ENCODE peak calls at places on chromosomes 2 and 18, in eight cellular contexts. One of them, this sample, is unnamed.

GRCh38 chr2:60559880-60560279 is 6.4 kb upstream of the BCL11A start:
- DNase-seq in caudate nucleus: no peak
- DNase-seq in aorta: no peak
- DNase-seq in sigmoid colon: no peak
- DNase-seq in CD4-positive, alpha-beta T cell: no peak
- DNase-seq in neural progenitor cell: no peak
- DNase-seq in left ventricle myocardium inferior: no peak
- DNase-seq in fibroblast of lung: no peak
- DNase-seq in this sample: no peak

GRCh38 chr2:46857871-46858696 is 57.5 kb downstream of the MCFD2 start:
- DNase-seq in caudate nucleus: no peak
- DNase-seq in aorta: no peak
- DNase-seq in sigmoid colon: peak; percentile 25
- DNase-seq in CD4-positive, alpha-beta T cell: no peak
- DNase-seq in neural progenitor cell: no peak
- DNase-seq in left ventricle myocardium inferior: no peak
- DNase-seq in fibroblast of lung: peak; percentile 99
- DNase-seq in this sample: no peak

GRCh38 chr2:127455566-127456493 is 37.6 kb downstream of the PROC start:
- DNase-seq in caudate nucleus: no peak
- DNase-seq in aorta: no peak
- DNase-seq in sigmoid colon: no peak
- DNase-seq in CD4-positive, alpha-beta T cell: no peak
- DNase-seq in neural progenitor cell: peak; percentile 78
- DNase-seq in left ventricle myocardium inferior: no peak
- DNase-seq in fibroblast of lung: no peak
- DNase-seq in this sample: no peak

GRCh38 chr2:15259356-15259756 is 301.8 kb downstream of the NBAS start:
- DNase-seq in caudate nucleus: no peak
- DNase-seq in aorta: no peak
- DNase-seq in sigmoid colon: no peak
- DNase-seq in CD4-positive, alpha-beta T cell: no peak
- DNase-seq in neural progenitor cell: peak; percentile 5
- DNase-seq in left ventricle myocardium inferior: no peak
- DNase-seq in fibroblast of lung: no peak
- DNase-seq in this sample: no peak

GRCh38 chr2:213279961-213280360 is 4.3 kb upstream of the SPAG16 start:
- DNase-seq in caudate nucleus: no peak
- DNase-seq in aorta: no peak
- DNase-seq in sigmoid colon: no peak
- DNase-seq in CD4-positive, alpha-beta T cell: no peak
- DNase-seq in neural progenitor cell: no peak
- DNase-seq in left ventricle myocardium inferior: no peak
- DNase-seq in fibroblast of lung: no peak
- DNase-seq in this sample: peak; percentile 36

GRCh38 chr2:239101071-239101470 is 253.2 kb downstream of the TWIST2 start:
- DNase-seq in caudate nucleus: no peak
- DNase-seq in aorta: no peak
- DNase-seq in sigmoid colon: no peak
- DNase-seq in CD4-positive, alpha-beta T cell: no peak
- DNase-seq in neural progenitor cell: no peak
- DNase-seq in left ventricle myocardium inferior: no peak
- DNase-seq in fibroblast of lung: no peak
- DNase-seq in this sample: no peak

GRCh38 chr18:69981948-69982347 is 34.3 kb upstream of the CD226 start:
- DNase-seq in caudate nucleus: no peak
- DNase-seq in aorta: no peak
- DNase-seq in sigmoid colon: no peak
- DNase-seq in CD4-positive, alpha-beta T cell: no peak
- DNase-seq in neural progenitor cell: no peak
- DNase-seq in left ventricle myocardium inferior: no peak
- DNase-seq in fibroblast of lung: no peak
- DNase-seq in this sample: no peak

GRCh38 chr2:196638765-196639164 is 750 bp upstream of the CCDC150 start:
- DNase-seq in caudate nucleus: no peak
- DNase-seq in aorta: no peak
- DNase-seq in sigmoid colon: no peak
- DNase-seq in CD4-positive, alpha-beta T cell: no peak
- DNase-seq in neural progenitor cell: no peak
- DNase-seq in left ventricle myocardium inferior: no peak
- DNase-seq in fibroblast of lung: no peak
- DNase-seq in this sample: peak; percentile 15

GRCh38 chr2:235567842-235568241 is 74.0 kb downstream of the AGAP1 start:
- DNase-seq in caudate nucleus: no peak
- DNase-seq in aorta: no peak
- DNase-seq in sigmoid colon: no peak
- DNase-seq in CD4-positive, alpha-beta T cell: no peak
- DNase-seq in neural progenitor cell: no peak
- DNase-seq in left ventricle myocardium inferior: no peak
- DNase-seq in fibroblast of lung: no peak
- DNase-seq in this sample: no peak

GRCh38 chr18:72543362-72544055 is 633 bp downstream of the CBLN2 start:
- DNase-seq in caudate nucleus: no peak
- DNase-seq in aorta: no peak
- DNase-seq in sigmoid colon: no peak
- DNase-seq in CD4-positive, alpha-beta T cell: no peak
- DNase-seq in neural progenitor cell: peak; percentile 51
- DNase-seq in left ventricle myocardium inferior: no peak
- DNase-seq in fibroblast of lung: no peak
- DNase-seq in this sample: no peak

GRCh38 chr2:36695746-36696415 is 626 bp upstream of the VIT start:
- DNase-seq in caudate nucleus: no peak
- DNase-seq in aorta: no peak
- DNase-seq in sigmoid colon: no peak
- DNase-seq in CD4-positive, alpha-beta T cell: no peak
- DNase-seq in neural progenitor cell: no peak
- DNase-seq in left ventricle myocardium inferior: no peak
- DNase-seq in fibroblast of lung: peak; percentile 73
- DNase-seq in this sample: no peak

GRCh38 chr2:138209009-138209408 is 244.7 kb downstream of the HNMT start:
- DNase-seq in caudate nucleus: no peak
- DNase-seq in aorta: no peak
- DNase-seq in sigmoid colon: no peak
- DNase-seq in CD4-positive, alpha-beta T cell: no peak
- DNase-seq in neural progenitor cell: no peak
- DNase-seq in left ventricle myocardium inferior: no peak
- DNase-seq in fibroblast of lung: peak; percentile 63
- DNase-seq in this sample: no peak

GRCh38 chr2:12507295-12507694 is 209.4 kb upstream of the TRIB2 start:
- DNase-seq in caudate nucleus: no peak
- DNase-seq in aorta: no peak
- DNase-seq in sigmoid colon: no peak
- DNase-seq in CD4-positive, alpha-beta T cell: peak; percentile 62
- DNase-seq in neural progenitor cell: no peak
- DNase-seq in left ventricle myocardium inferior: no peak
- DNase-seq in fibroblast of lung: peak; percentile 78
- DNase-seq in this sample: peak; percentile 52

GRCh38 chr2:215624423-215624829 is 188.6 kb upstream of the FN1 start:
- DNase-seq in caudate nucleus: no peak
- DNase-seq in aorta: peak; percentile 47
- DNase-seq in sigmoid colon: peak; percentile 92
- DNase-seq in CD4-positive, alpha-beta T cell: no peak
- DNase-seq in neural progenitor cell: no peak
- DNase-seq in left ventricle myocardium inferior: no peak
- DNase-seq in fibroblast of lung: peak; percentile 83
- DNase-seq in this sample: no peak

GRCh38 chr18:31774477-31774785 is 13.8 kb upstream of the SLC25A52 start:
- DNase-seq in caudate nucleus: no peak
- DNase-seq in aorta: no peak
- DNase-seq in sigmoid colon: no peak
- DNase-seq in CD4-positive, alpha-beta T cell: no peak
- DNase-seq in neural progenitor cell: no peak
- DNase-seq in left ventricle myocardium inferior: no peak
- DNase-seq in fibroblast of lung: no peak
- DNase-seq in this sample: no peak

GRCh38 chr2:20135631-20136050 is 84.2 kb upstream of the LAPTM4A start:
- DNase-seq in caudate nucleus: no peak
- DNase-seq in aorta: peak; percentile 76
- DNase-seq in sigmoid colon: peak; percentile 72
- DNase-seq in CD4-positive, alpha-beta T cell: peak; percentile 7
- DNase-seq in neural progenitor cell: peak; percentile 88
- DNase-seq in left ventricle myocardium inferior: peak; percentile 44
- DNase-seq in fibroblast of lung: peak; percentile 51
- DNase-seq in this sample: peak; percentile 58

GRCh38 chr2:33038230-33038629 is 91.5 kb downstream of the LTBP1 start:
- DNase-seq in caudate nucleus: no peak
- DNase-seq in aorta: no peak
- DNase-seq in sigmoid colon: no peak
- DNase-seq in CD4-positive, alpha-beta T cell: no peak
- DNase-seq in neural progenitor cell: no peak
- DNase-seq in left ventricle myocardium inferior: no peak
- DNase-seq in fibroblast of lung: no peak
- DNase-seq in this sample: no peak

GRCh38 chr2:160381425-160381951 is 112.1 kb downstream of the RBMS1 start:
- DNase-seq in caudate nucleus: no peak
- DNase-seq in aorta: no peak
- DNase-seq in sigmoid colon: no peak
- DNase-seq in CD4-positive, alpha-beta T cell: no peak
- DNase-seq in neural progenitor cell: no peak
- DNase-seq in left ventricle myocardium inferior: no peak
- DNase-seq in fibroblast of lung: peak; percentile 72
- DNase-seq in this sample: no peak

GRCh38 chr2:151302286-151302878 is 12.9 kb upstream of the NMI start:
- DNase-seq in caudate nucleus: no peak
- DNase-seq in aorta: no peak
- DNase-seq in sigmoid colon: no peak
- DNase-seq in CD4-positive, alpha-beta T cell: no peak
- DNase-seq in neural progenitor cell: no peak
- DNase-seq in left ventricle myocardium inferior: no peak
- DNase-seq in fibroblast of lung: peak; percentile 35
- DNase-seq in this sample: no peak

GRCh38 chr2:201798252-201798918 is 8.0 kb upstream of the CDK15 start:
- DNase-seq in caudate nucleus: no peak
- DNase-seq in aorta: no peak
- DNase-seq in sigmoid colon: no peak
- DNase-seq in CD4-positive, alpha-beta T cell: no peak
- DNase-seq in neural progenitor cell: no peak
- DNase-seq in left ventricle myocardium inferior: no peak
- DNase-seq in fibroblast of lung: peak; percentile 97
- DNase-seq in this sample: no peak

GRCh38 chr2:202035089-202035940 is 1.7 kb downstream of the FZD7 start:
- DNase-seq in caudate nucleus: peak; percentile 88
- DNase-seq in aorta: peak; percentile 73
- DNase-seq in sigmoid colon: peak; percentile 91
- DNase-seq in CD4-positive, alpha-beta T cell: no peak
- DNase-seq in neural progenitor cell: peak; percentile 85
- DNase-seq in left ventricle myocardium inferior: peak; percentile 64
- DNase-seq in fibroblast of lung: peak; percentile 83
- DNase-seq in this sample: peak; percentile 88

GRCh38 chr18:80108122-80108536 is 933 bp upstream of the ADNP2 start:
- DNase-seq in caudate nucleus: no peak
- DNase-seq in aorta: no peak
- DNase-seq in sigmoid colon: no peak
- DNase-seq in CD4-positive, alpha-beta T cell: no peak
- DNase-seq in neural progenitor cell: no peak
- DNase-seq in left ventricle myocardium inferior: no peak
- DNase-seq in fibroblast of lung: no peak
- DNase-seq in this sample: peak; percentile 55

GRCh38 chr2:1544478-1545069 is 131.3 kb downstream of the TPO start:
- DNase-seq in caudate nucleus: no peak
- DNase-seq in aorta: no peak
- DNase-seq in sigmoid colon: no peak
- DNase-seq in CD4-positive, alpha-beta T cell: no peak
- DNase-seq in neural progenitor cell: no peak
- DNase-seq in left ventricle myocardium inferior: no peak
- DNase-seq in fibroblast of lung: peak; percentile 55
- DNase-seq in this sample: no peak

GRCh38 chr2:205438241-205438640 is 244.1 kb upstream of the NRP2 start:
- DNase-seq in caudate nucleus: no peak
- DNase-seq in aorta: no peak
- DNase-seq in sigmoid colon: no peak
- DNase-seq in CD4-positive, alpha-beta T cell: no peak
- DNase-seq in neural progenitor cell: no peak
- DNase-seq in left ventricle myocardium inferior: no peak
- DNase-seq in fibroblast of lung: no peak
- DNase-seq in this sample: no peak

GRCh38 chr2:205435970-205436369 is 246.3 kb upstream of the NRP2 start:
- DNase-seq in caudate nucleus: no peak
- DNase-seq in aorta: no peak
- DNase-seq in sigmoid colon: no peak
- DNase-seq in CD4-positive, alpha-beta T cell: no peak
- DNase-seq in neural progenitor cell: no peak
- DNase-seq in left ventricle myocardium inferior: no peak
- DNase-seq in fibroblast of lung: peak; percentile 63
- DNase-seq in this sample: no peak

DNA sequence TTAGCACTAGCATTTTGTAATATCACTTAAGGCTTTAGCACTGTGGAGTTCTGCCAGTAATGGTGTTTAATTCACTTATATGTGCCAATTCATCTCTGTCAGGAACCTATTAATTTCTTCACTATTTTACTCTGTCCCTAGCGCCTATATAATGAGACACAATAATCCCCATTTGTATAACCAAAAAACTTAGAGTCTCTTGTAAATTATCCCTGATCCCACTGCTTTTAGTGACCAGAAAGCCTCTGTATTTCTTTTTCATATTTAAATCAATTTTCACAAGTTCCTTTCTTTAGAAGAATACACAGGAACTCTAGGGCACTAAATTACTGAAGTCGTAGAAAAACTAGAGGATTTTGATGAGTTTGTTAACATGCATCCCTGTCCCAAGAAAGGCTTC is 242.7 kb upstream of the NRP2 start:
- DNase-seq in caudate nucleus: no peak
- DNase-seq in aorta: no peak
- DNase-seq in sigmoid colon: no peak
- DNase-seq in CD4-positive, alpha-beta T cell: no peak
- DNase-seq in neural progenitor cell: no peak
- DNase-seq in left ventricle myocardium inferior: no peak
- DNase-seq in fibroblast of lung: no peak
- DNase-seq in this sample: no peak
- H3K27ac ChIP-seq in caudate nucleus: no peak overlapping the region
- H3K27ac ChIP-seq in aorta: no peak overlapping the region
- H3K27ac ChIP-seq in sigmoid colon: no peak overlapping the region
- H3K27ac ChIP-seq in CD4-positive, alpha-beta T cell: no peak overlapping the region
- H3K27ac ChIP-seq in neural progenitor cell: no peak overlapping the region
- H3K27ac ChIP-seq in left ventricle myocardium inferior: no peak overlapping the region
- H3K27ac ChIP-seq in fibroblast of lung: no peak overlapping the region
- H3K27ac ChIP-seq in this sample: no peak overlapping the region

GRCh38 chr18:12701161-12701560 is 1.4 kb downstream of the CEP76 start:
- DNase-seq in caudate nucleus: no peak
- DNase-seq in aorta: no peak
- DNase-seq in sigmoid colon: no peak
- DNase-seq in CD4-positive, alpha-beta T cell: no peak
- DNase-seq in neural progenitor cell: no peak
- DNase-seq in left ventricle myocardium inferior: no peak
- DNase-seq in fibroblast of lung: no peak
- DNase-seq in this sample: no peak
- H3K27ac ChIP-seq in caudate nucleus: no peak overlapping the region
- H3K27ac ChIP-seq in aorta: no peak overlapping the region
- H3K27ac ChIP-seq in sigmoid colon: no peak overlapping the region
- H3K27ac ChIP-seq in CD4-positive, alpha-beta T cell: no peak overlapping the region
- H3K27ac ChIP-seq in neural progenitor cell: no peak overlapping the region
- H3K27ac ChIP-seq in left ventricle myocardium inferior: no peak overlapping the region
- H3K27ac ChIP-seq in fibroblast of lung: no peak overlapping the region
- H3K27ac ChIP-seq in this sample: no peak overlapping the region

GRCh38 chr2:143259368-143259958 is 130.2 kb downstream of the ARHGAP15 start:
- DNase-seq in caudate nucleus: peak; percentile 14
- DNase-seq in aorta: peak; percentile 62
- DNase-seq in sigmoid colon: peak; percentile 61
- DNase-seq in CD4-positive, alpha-beta T cell: peak; percentile 67
- DNase-seq in neural progenitor cell: peak; percentile 82
- DNase-seq in left ventricle myocardium inferior: peak; percentile 29
- DNase-seq in fibroblast of lung: peak; percentile 56
- DNase-seq in this sample: peak; percentile 55
- H3K27ac ChIP-seq in caudate nucleus: no peak overlapping the region
- H3K27ac ChIP-seq in aorta: no peak overlapping the region
- H3K27ac ChIP-seq in sigmoid colon: no peak overlapping the region
- H3K27ac ChIP-seq in CD4-positive, alpha-beta T cell: no peak overlapping the region
- H3K27ac ChIP-seq in neural progenitor cell: no peak overlapping the region
- H3K27ac ChIP-seq in left ventricle myocardium inferior: no peak overlapping the region
- H3K27ac ChIP-seq in fibroblast of lung: no peak overlapping the region
- H3K27ac ChIP-seq in this sample: no peak overlapping the region

GRCh38 chr18:62551972-62552513 is 29.2 kb downstream of the ZCCHC2 start:
- DNase-seq in caudate nucleus: no peak
- DNase-seq in aorta: no peak
- DNase-seq in sigmoid colon: no peak
- DNase-seq in CD4-positive, alpha-beta T cell: no peak
- DNase-seq in neural progenitor cell: no peak
- DNase-seq in left ventricle myocardium inferior: no peak
- DNase-seq in fibroblast of lung: no peak
- DNase-seq in this sample: no peak
- H3K27ac ChIP-seq in caudate nucleus: no peak overlapping the region
- H3K27ac ChIP-seq in aorta: no peak overlapping the region
- H3K27ac ChIP-seq in sigmoid colon: no peak overlapping the region
- H3K27ac ChIP-seq in CD4-positive, alpha-beta T cell: no peak overlapping the region
- H3K27ac ChIP-seq in neural progenitor cell: no peak overlapping the region
- H3K27ac ChIP-seq in left ventricle myocardium inferior: no peak overlapping the region
- H3K27ac ChIP-seq in fibroblast of lung: no peak overlapping the region
- H3K27ac ChIP-seq in this sample: no peak overlapping the region

This sample was measured in ovary.